ENCODE peak calls at places on chromosomes 11 and 22, in five cellular contexts. X is lower lobe of right lung, K is AG04450, A is tibial artery, W is cardiac fibroblast. H is an unnamed sample.

GRCh38 chr22:37431366-37431765 is 4.1 kb upstream of the ELFN2 start:
- DNase-seq in X (no peak), K (no peak), A (no peak), W (no peak), H (no peak)

GRCh38 chr22:49767355-49768062 is 60.2 kb downstream of the BRD1 start:
- DNase-seq in X (peak; percentile 50), K (no peak), A (peak; percentile 32), W (peak; percentile 73), H (peak; percentile 52)

GRCh38 chr11:117597083-117597482 is 199.9 kb downstream of the DSCAML1 start:
- DNase-seq in X (no peak), K (no peak), A (peak; percentile 42), W (peak; percentile 41), H (peak; percentile 37)

GRCh38 chr11:1502971-1503707 is 16.6 kb upstream of the MOB2 start:
- DNase-seq in X (peak; percentile 48), K (no peak), A (peak; percentile 91), W (no peak), H (peak; percentile 36)

GRCh38 chr11:87778341-87778740 is 396.9 kb downstream of the RAB38 start:
- DNase-seq in X (no peak), K (no peak), A (no peak), W (no peak), H (no peak)

GRCh38 chr11:85590848-85591483 is 36.2 kb downstream of the DLG2 start:
- DNase-seq in X (no peak), K (peak; percentile 4), A (no peak), W (peak; percentile 66), H (no peak)

GRCh38 chr11:132992838-132993680 is 539.2 kb downstream of the OPCML start:
- DNase-seq in X (no peak), K (no peak), A (no peak), W (no peak), H (no peak)

GRCh38 chr11:103433380-103433779 is 324.2 kb downstream of the DYNC2H1 start:
- DNase-seq in X (no peak), K (peak; percentile 76), A (no peak), W (peak; percentile 81), H (no peak)

DNA sequence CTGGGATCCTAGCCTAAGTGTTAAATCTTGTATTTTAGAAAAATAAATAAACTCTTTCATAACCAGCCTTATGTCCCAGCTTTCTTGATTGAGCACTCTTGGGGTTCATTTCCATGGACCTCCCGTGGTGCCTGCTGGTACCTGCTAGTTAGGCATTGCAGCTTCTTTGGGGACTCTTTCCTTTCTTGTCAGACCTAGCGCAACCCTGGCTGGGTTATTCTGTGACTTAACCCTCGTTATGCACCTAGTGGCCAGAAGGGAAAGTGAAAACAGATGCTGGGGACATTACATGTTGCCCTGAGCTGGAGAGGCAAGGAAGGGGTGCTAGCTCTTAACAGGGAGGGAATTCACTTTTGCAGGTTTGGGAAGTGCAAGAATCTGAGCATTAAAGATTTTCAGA is 46.8 kb downstream of the APIP start:
- DNase-seq in X (no peak), K (no peak), A (no peak), W (no peak), H (no peak)
- TF ChIP-seq CTCF in X (no peak), K (peak; percentile 22), A (no peak), W (peak; percentile 13), H (no peak)

GRCh38 chr11:67355023-67355793 is 1.9 kb upstream of the POLD4 start:
- DNase-seq in X (no peak), K (no peak), A (peak; percentile 78), W (no peak), H (peak; percentile 33)

GRCh38 chr11:67355794-67356550 is 2.6 kb upstream of the POLD4 start:
- DNase-seq in X (no peak), K (no peak), A (no peak), W (no peak), H (peak; percentile 11)

GRCh38 chr11:67352546-67353316 is 615 bp downstream of the POLD4 start:
- DNase-seq in X (peak; percentile 82), K (no peak), A (peak; percentile 78), W (peak; percentile 41), H (peak; percentile 69)

GRCh38 chr11:67353317-67354313 is at the start of gene POLD4:
- DNase-seq in X (peak; percentile 99), K (peak; percentile 86), A (peak; percentile 100), W (peak; percentile 98), H (peak; percentile 99)

GRCh38 chr11:67354314-67355022 is 1.1 kb upstream of the POLD4 start:
- DNase-seq in X (peak; percentile 61), K (peak; percentile 76), A (peak; percentile 96), W (peak; percentile 98), H (peak; percentile 82)
- TF ChIP-seq CTCF in X (no peak), K (peak; percentile 39), A (no peak), W (peak; percentile 22), H (no peak)

GRCh38 chr22:17785185-17786184 is 11.2 kb upstream of the BID start:
- DNase-seq in X (peak; percentile 80), K (no peak), A (no peak), W (peak; percentile 38), H (peak; percentile 74)
- TF ChIP-seq CTCF in X (peak; percentile 66), K (peak; percentile 47), A (peak; percentile 36), W (peak; percentile 64), H (peak; percentile 81)

GRCh38 chr11:83092488-83093384 is 21.0 kb upstream of the RAB30 start:
- DNase-seq in X (no peak), K (no peak), A (no peak), W (peak; percentile 14), H (no peak)

GRCh38 chr11:83087035-83087434 is 15.3 kb upstream of the RAB30 start:
- DNase-seq in X (no peak), K (no peak), A (no peak), W (peak; percentile 30), H (no peak)

GRCh38 chr11:83093634-83094033 is 21.9 kb upstream of the RAB30 start:
- DNase-seq in X (no peak), K (no peak), A (no peak), W (no peak), H (no peak)

GRCh38 chr11:83088965-83089364 is 17.3 kb upstream of the RAB30 start:
- DNase-seq in X (no peak), K (no peak), A (no peak), W (peak; percentile 14), H (no peak)
- TF ChIP-seq CTCF in X (no peak), K (no peak), A (no peak), W (peak; percentile 10), H (no peak)

GRCh38 chr11:65559535-65559934 is 1.4 kb upstream of the LTBP3 start:
- DNase-seq in X (no peak), K (no peak), A (no peak), W (no peak), H (no peak)

GRCh38 chr11:65556470-65557279 is 1.5 kb downstream of the LTBP3 start:
- DNase-seq in X (no peak), K (no peak), A (no peak), W (no peak), H (no peak)

GRCh38 chr11:65557280-65558001 is 718 bp downstream of the LTBP3 start:
- DNase-seq in X (no peak), K (no peak), A (peak; percentile 74), W (no peak), H (no peak)

GRCh38 chr11:65558785-65559509 is 788 bp upstream of the LTBP3 start:
- DNase-seq in X (peak; percentile 65), K (no peak), A (peak; percentile 90), W (peak; percentile 36), H (no peak)

DNA sequence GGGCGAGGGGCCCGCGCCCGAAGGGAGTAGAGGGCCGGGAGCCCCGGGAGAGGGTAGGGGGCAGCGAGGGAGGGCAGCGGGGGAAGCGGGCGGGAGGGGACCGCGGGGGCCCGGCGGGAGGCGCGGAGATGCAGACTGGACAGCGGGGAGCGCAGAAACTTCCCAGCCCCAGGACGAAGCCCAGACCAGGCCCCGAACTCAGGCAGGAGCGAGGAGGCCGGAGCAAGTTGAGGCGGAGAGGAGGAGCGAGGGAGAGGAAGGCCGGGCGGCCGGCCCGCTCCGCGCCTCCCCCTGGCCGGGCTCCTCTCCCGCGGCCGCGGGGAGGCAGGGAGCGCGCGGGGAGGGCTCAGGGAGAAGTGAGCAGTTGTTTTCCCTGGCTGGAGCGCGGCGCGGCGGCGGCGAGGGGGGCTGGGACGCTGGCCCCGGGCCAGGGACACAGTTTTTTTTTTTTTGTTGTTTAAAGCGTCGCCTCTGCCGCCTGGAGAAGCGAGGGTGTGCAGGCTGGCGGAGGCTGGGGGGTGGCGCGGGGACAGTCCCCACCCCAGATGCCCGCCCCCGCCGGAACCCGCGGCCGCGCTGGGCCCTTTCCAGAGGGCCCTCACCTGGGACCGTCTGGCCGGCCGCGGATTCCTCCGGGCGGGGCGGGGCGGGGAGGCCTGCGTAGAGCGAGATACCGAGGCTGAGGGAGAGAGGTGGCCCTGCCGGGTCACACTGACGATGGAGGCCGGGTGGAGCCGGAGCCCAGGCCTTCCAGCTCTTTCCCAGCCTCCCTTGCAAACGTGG is at the start of gene LTBP3:
- DNase-seq in X (peak; percentile 87), K (no peak), A (peak; percentile 96), W (peak; percentile 79), H (no peak)
- TF ChIP-seq CTCF in X (no peak), K (no peak), A (no peak), W (no peak), H (no peak)

GRCh38 chr11:64186205-64187165 is 514 bp downstream of the STIP1 start:
- DNase-seq in X (no peak), K (no peak), A (no peak), W (peak; percentile 26), H (no peak)
- TF ChIP-seq CTCF in X (no peak), K (no peak), A (no peak), W (no peak), H (peak; percentile 36)

GRCh38 chr11:134100171-134100570 is 31.3 kb downstream of the JAM3 start:
- DNase-seq in X (no peak), K (no peak), A (no peak), W (no peak), H (no peak)

GRCh38 chr11:134101292-134101691 is 32.4 kb downstream of the JAM3 start:
- DNase-seq in X (no peak), K (no peak), A (no peak), W (peak; percentile 52), H (no peak)

GRCh38 chr11:134097146-134097545 is 28.3 kb downstream of the JAM3 start:
- DNase-seq in X (no peak), K (no peak), A (no peak), W (no peak), H (no peak)

DNA sequence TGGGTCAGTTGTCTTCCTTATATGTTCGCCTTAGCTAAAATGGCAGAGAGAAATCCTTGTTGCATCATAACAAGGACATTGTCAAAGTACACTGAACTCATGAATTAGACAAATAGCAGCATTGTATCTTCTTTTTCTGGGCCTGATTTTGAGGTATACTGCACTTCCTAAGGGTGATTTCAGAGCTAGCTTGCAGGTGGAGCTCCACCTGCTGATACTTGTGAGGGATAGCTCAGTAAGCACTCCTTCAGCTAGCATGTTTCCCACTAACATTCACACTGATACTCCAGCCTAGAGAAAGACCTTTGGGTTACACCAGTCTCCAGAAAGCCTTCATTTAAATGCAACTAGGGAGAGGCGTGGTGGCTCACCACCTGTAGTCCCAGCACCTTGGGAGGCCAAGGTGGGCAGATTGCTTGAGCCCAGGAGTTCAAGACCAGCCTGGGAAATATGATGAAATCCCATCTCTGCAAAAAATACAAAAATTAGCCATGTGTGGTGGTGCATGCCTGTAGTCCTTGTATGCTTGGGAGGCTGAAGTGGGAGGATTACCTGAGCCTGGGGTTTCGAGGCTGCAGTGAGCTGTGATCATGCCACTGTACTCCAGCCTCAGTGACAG is 29.8 kb downstream of the JAM3 start:
- DNase-seq in X (no peak), K (no peak), A (no peak), W (no peak), H (no peak)
- TF ChIP-seq CTCF in X (no peak), K (peak; percentile 3), A (no peak), W (peak; percentile 13), H (no peak)